ENCODE peak calls at places on chromosomes 7 and 10, in five cellular contexts. L, P, N, C and S are unnamed samples.
A peak's percentile ranks its signal among the peaks of the same experiment; 100 is the strongest.

GRCh38 chr7:151603951-151604350 is 84.3 kb upstream of the RHEB start:
- DNase-seq in N (no peak), L (no peak), C (no peak), P (no peak), S (no peak)

GRCh38 chr10:26960308-26960707 is 99.5 kb upstream of the ABI1 start:
- DNase-seq in C (no peak), N (no peak), L (no peak), P (no peak), S (no peak)

GRCh38 chr7:41029072-41029492 is 673.8 kb downstream of the INHBA start:
- DNase-seq in N (no peak), P (no peak), C (no peak), L (no peak), S (no peak)

GRCh38 chr10:48416584-48417232 is 110.2 kb downstream of the MAPK8 start:
- DNase-seq in P (no peak), L (no peak), N (no peak), C (no peak), S (no peak)

GRCh38 chr10:117352724-117353123 is 22.5 kb downstream of the PDZD8 start:
- DNase-seq in L (no peak), C (no peak), N (no peak), P (no peak), S (no peak)

GRCh38 chr7:81004098-81004497 is 85.2 kb upstream of the SEMA3C start:
- DNase-seq in L (no peak), C (no peak), N (no peak), P (no peak), S (no peak)

GRCh38 chr7:110841840-110842579 is 248.9 kb upstream of the LRRN3 start:
- DNase-seq in N (no peak), P (no peak), C (no peak), L (peak; percentile 19), S (peak; percentile 56)

GRCh38 chr7:148919859-148920258 is 35.8 kb upstream of the EZH2 start:
- DNase-seq in P (no peak), L (no peak), C (no peak), N (no peak), S (no peak)

GRCh38 chr7:101614939-101615302 is 14.2 kb downstream of the MYL10 start:
- DNase-seq in N (no peak), P (no peak), C (peak; percentile 35), L (no peak), S (no peak)

GRCh38 chr10:18246967-18247366 is 106.7 kb downstream of the CACNB2 start:
- DNase-seq in P (no peak), N (no peak), L (no peak), C (no peak), S (no peak)

GRCh38 chr10:109678857-109679256 is 244.5 kb downstream of the XPNPEP1 start:
- DNase-seq in C (no peak), N (no peak), P (no peak), L (no peak), S (no peak)

GRCh38 chr7:23544913-23545354 is 13.2 kb upstream of the TRA2A start:
- DNase-seq in N (no peak), P (peak; percentile 33), C (no peak), L (peak; percentile 45), S (peak; percentile 36)

GRCh38 chr10:112754001-112754411 is 196.0 kb upstream of the TCF7L2 start:
- DNase-seq in C (no peak), P (no peak), L (peak; percentile 53), N (no peak), S (no peak)

GRCh38 chr7:53094827-53095226 is 59.4 kb downstream of the POM121L12 start:
- DNase-seq in C (no peak), N (no peak), L (no peak), P (no peak), S (no peak)

GRCh38 chr10:90879062-90879461 is 7.3 kb downstream of the RPP30 start:
- DNase-seq in C (no peak), L (no peak), P (no peak), N (no peak), S (no peak)

GRCh38 chr7:39746162-39746782 is 122.9 kb downstream of the RALA start:
- DNase-seq in L (peak; percentile 83), N (peak; percentile 91), C (peak; percentile 79), P (peak; percentile 63), S (peak; percentile 83)

GRCh38 chr7:104175336-104175984 is 32.4 kb downstream of the ORC5 start:
- DNase-seq in L (no peak), C (no peak), N (no peak), P (no peak), S (no peak)

GRCh38 chr10:33005322-33006282 is 47.6 kb upstream of the ITGB1 start:
- DNase-seq in P (no peak), N (peak; percentile 85), C (peak; percentile 67), L (peak; percentile 71), S (no peak)

GRCh38 chr10:58932821-58933314 is 243.6 kb upstream of the PHYHIPL start:
- DNase-seq in P (no peak), N (no peak), C (no peak), L (no peak), S (no peak)

GRCh38 chr10:24966962-24967361 is 14.6 kb upstream of the PRTFDC1 start:
- DNase-seq in P (no peak), N (no peak), C (no peak), L (no peak), S (no peak)

GRCh38 chr7:87627634-87627994 is 584 bp upstream of the RUNDC3B start:
- DNase-seq in L (no peak), P (no peak), N (no peak), C (peak; percentile 33), S (peak; percentile 38)

GRCh38 chr10:53395449-53395848 is 622.9 kb upstream of the MBL2 start:
- DNase-seq in L (no peak), P (no peak), N (peak; percentile 23), C (no peak), S (no peak)

GRCh38 chr7:711093-711966 is 15.2 kb upstream of the DNAAF5 start:
- DNase-seq in C (no peak), N (no peak), P (no peak), L (no peak), S (no peak)

GRCh38 chr7:141695803-141696289 is 6.1 kb downstream of the DENND11 start:
- DNase-seq in N (no peak), L (no peak), C (peak; percentile 70), P (no peak), S (no peak)

GRCh38 chr7:141693082-141693481 is 8.9 kb downstream of the DENND11 start:
- DNase-seq in N (no peak), C (no peak), L (no peak), P (no peak), S (no peak)

GRCh38 chr7:141696386-141696785 is 5.6 kb downstream of the DENND11 start:
- DNase-seq in L (no peak), P (no peak), N (no peak), C (peak; percentile 31), S (no peak)

GRCh38 chr7:141688038-141688437 is 13.9 kb downstream of the DENND11 start:
- DNase-seq in C (no peak), P (no peak), L (no peak), N (no peak), S (no peak)

GRCh38 chr7:141691540-141691939 is 10.4 kb downstream of the DENND11 start:
- DNase-seq in C (no peak), N (no peak), L (no peak), P (no peak), S (no peak)
- TF ChIP-seq CTCF in C (no peak), N (no peak), L (no peak), P (no peak), S (no peak)

DNA sequence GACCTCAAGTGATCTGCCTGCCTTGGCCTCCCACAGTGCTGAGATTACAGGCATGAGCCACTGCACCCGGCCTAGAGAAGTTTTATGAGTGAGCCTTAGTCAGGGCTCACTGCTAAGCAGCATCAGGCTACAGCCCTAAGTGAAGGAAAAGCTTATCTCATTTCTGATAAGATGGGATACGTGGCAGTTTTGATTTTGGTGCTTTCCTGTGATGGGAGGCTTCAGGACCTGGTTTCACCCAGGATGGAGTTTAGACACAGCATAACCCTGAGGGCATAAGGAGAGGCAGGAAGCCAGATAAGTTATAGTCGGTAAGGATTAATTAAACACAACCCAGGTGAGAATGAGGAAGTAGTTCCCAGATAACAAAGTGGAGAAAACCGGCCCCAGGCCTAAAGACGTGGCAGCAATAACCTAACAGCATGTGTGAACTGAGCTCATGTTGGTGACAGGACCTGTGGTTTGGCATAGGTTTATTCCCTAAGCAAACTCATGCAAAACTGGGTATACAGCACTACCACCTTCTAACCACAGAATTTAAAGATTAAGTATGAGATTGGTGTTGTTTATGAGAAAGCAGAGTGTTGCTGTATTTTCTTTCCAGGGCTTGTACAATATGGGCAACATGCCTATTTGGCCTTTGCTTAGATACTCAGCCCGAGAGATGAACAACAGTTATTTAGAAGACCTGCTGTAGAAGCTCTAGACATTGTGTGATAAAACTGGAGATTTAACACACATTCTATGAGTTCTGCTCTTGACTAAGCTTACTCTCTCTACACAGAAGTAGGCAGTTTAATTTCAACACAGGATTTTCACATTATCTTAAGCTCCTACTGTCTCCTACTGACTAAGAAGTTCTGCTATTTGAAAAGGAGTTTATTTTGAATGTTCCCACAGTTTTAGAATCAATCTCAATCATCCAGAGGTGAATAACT is 119.4 kb downstream of the COL28A1 start:
- DNase-seq in L (no peak), P (no peak), N (no peak), C (peak; percentile 77), S (peak; percentile 66)
- H3K27ac ChIP-seq in L (no peak overlapping the region), P (no peak overlapping the region), N (no peak overlapping the region), C (peak overlapping the region; percentile 66), S (peak overlapping the region; percentile 17)

DNA sequence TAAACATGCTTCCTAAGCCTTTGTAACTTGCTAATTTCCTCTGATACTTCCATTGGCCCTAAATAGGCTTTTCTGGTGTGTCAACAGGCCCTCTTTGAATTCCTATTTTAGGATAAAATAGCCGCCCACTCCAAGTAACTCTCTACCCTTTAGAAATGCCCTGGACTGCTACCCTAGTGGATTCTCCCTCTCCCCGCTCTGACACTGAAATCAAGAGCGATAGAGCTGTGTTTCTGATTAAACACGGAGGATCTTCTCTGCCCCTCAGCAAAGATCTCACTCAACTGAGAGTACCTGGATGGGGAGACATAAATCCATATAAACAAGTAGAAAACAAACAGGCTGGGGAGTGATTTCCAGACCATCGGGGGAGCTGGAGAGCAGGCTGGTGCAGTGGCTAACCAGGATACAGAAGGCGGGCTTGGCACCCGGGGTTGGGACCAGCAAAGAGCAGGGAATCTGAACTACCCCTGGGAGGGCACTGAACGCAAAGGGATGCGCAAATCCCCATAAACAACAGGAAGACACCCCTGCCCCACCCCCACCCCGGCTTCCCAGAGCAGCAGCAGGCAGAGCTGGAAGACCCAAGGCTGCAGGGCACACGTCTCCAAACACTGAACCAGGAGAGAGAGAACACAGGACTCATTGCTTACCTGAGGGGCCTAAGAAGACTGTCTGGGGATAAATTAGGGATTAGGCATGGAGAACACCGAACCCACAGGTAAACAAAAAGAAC is 2.5 kb downstream of the ASB13 start:
- DNase-seq in C (peak; percentile 17), N (peak; percentile 52), L (peak; percentile 39), P (no peak), S (no peak)
- TF ChIP-seq CTCF in C (no peak), N (peak; percentile 30), L (no peak), P (peak; percentile 13), S (no peak)

GRCh38 chr7:1939434-1940401 is 269.6 kb downstream of the ELFN1 start:
- DNase-seq in C (no peak), P (peak; percentile 32), L (no peak), N (no peak), S (no peak)

GRCh38 chr7:1941464-1942025 is 271.5 kb downstream of the ELFN1 start:
- DNase-seq in C (no peak), P (no peak), L (no peak), N (no peak), S (no peak)

GRCh38 chr7:1942026-1942703 is 272.1 kb downstream of the ELFN1 start:
- DNase-seq in C (no peak), P (no peak), N (no peak), L (no peak), S (no peak)

GRCh38 chr7:1940402-1940786 is 270.3 kb downstream of the ELFN1 start:
- DNase-seq in N (no peak), P (peak; percentile 95), C (peak; percentile 62), L (no peak), S (no peak)

GRCh38 chr7:1940863-1941262 is 270.8 kb downstream of the ELFN1 start:
- DNase-seq in L (no peak), C (no peak), N (no peak), P (peak; percentile 71), S (no peak)
- H3K27ac ChIP-seq in L (no peak overlapping the region), C (no peak overlapping the region), N (no peak overlapping the region), P (peak overlapping the region; percentile 94), S (no peak overlapping the region)